ENCODE peak calls at places on chromosomes 7 and 10, in four cellular contexts. One of them, this sample, is unnamed.

GRCh38 chr7:80790877-80791276 is 128.0 kb downstream of the SEMA3C start:
- ATAC-seq in upper lobe of left lung: no peak
- ATAC-seq in IMR-90: no peak
- ATAC-seq in A549: no peak
- ATAC-seq in this sample: peak; percentile 71

GRCh38 chr7:6507906-6508305 is 43.4 kb downstream of the GRID2IP start:
- ATAC-seq in upper lobe of left lung: no peak
- ATAC-seq in A549: no peak
- ATAC-seq in IMR-90: no peak
- ATAC-seq in this sample: no peak

GRCh38 chr10:77872947-77873557 is 53.5 kb downstream of the DLG5 start:
- ATAC-seq in upper lobe of left lung: no peak
- ATAC-seq in A549: no peak
- ATAC-seq in IMR-90: no peak
- ATAC-seq in this sample: no peak

GRCh38 chr10:107022600-107023354 is 141.7 kb downstream of the SORCS1 start:
- ATAC-seq in upper lobe of left lung: no peak
- ATAC-seq in A549: no peak
- ATAC-seq in IMR-90: no peak
- ATAC-seq in this sample: no peak

GRCh38 chr7:38429057-38429456 is 155.6 kb upstream of the TARP start:
- ATAC-seq in upper lobe of left lung: no peak
- ATAC-seq in IMR-90: no peak
- ATAC-seq in A549: no peak
- ATAC-seq in this sample: no peak

GRCh38 chr7:80642871-80643270 is 4.4 kb downstream of the CD36 start:
- ATAC-seq in A549: no peak
- ATAC-seq in IMR-90: no peak
- ATAC-seq in upper lobe of left lung: peak; percentile 50
- ATAC-seq in this sample: no peak

GRCh38 chr7:27635728-27636127 is 27.0 kb downstream of the HIBADH start:
- ATAC-seq in IMR-90: no peak
- ATAC-seq in upper lobe of left lung: no peak
- ATAC-seq in A549: no peak
- ATAC-seq in this sample: no peak

GRCh38 chr10:35598379-35598778 is 6.8 kb upstream of the GJD4 start:
- ATAC-seq in IMR-90: no peak
- ATAC-seq in A549: peak; percentile 75
- ATAC-seq in upper lobe of left lung: no peak
- ATAC-seq in this sample: no peak

GRCh38 chr7:45180084-45180986 is 22.7 kb downstream of the RAMP3 start:
- ATAC-seq in A549: no peak
- ATAC-seq in IMR-90: no peak
- ATAC-seq in upper lobe of left lung: no peak
- ATAC-seq in this sample: no peak

GRCh38 chr10:29199344-29199743 is 89.5 kb upstream of the LYZL1 start:
- ATAC-seq in A549: no peak
- ATAC-seq in IMR-90: no peak
- ATAC-seq in upper lobe of left lung: no peak
- ATAC-seq in this sample: no peak

GRCh38 chr7:107563072-107563760 is 504 bp downstream of the COG5 start:
- ATAC-seq in A549: peak; percentile 89
- ATAC-seq in IMR-90: peak; percentile 56
- ATAC-seq in upper lobe of left lung: peak; percentile 81
- ATAC-seq in this sample: peak; percentile 72

GRCh38 chr7:121313220-121313792 is 15.5 kb upstream of the WNT16 start:
- ATAC-seq in upper lobe of left lung: peak; percentile 49
- ATAC-seq in A549: no peak
- ATAC-seq in IMR-90: peak; percentile 27
- ATAC-seq in this sample: no peak

GRCh38 chr10:21314906-21315305 is 210.6 kb downstream of the SKIDA1 start:
- ATAC-seq in upper lobe of left lung: no peak
- ATAC-seq in A549: no peak
- ATAC-seq in IMR-90: no peak
- ATAC-seq in this sample: no peak

GRCh38 chr7:99363286-99363685 is 11.2 kb upstream of the ARPC1B start:
- ATAC-seq in upper lobe of left lung: no peak
- ATAC-seq in IMR-90: peak; percentile 36
- ATAC-seq in A549: no peak
- ATAC-seq in this sample: no peak

GRCh38 chr7:1264345-1265280 is 31.9 kb downstream of the UNCX start:
- ATAC-seq in IMR-90: no peak
- ATAC-seq in upper lobe of left lung: no peak
- ATAC-seq in A549: no peak
- ATAC-seq in this sample: no peak

GRCh38 chr10:98380493-98381339 is 34.3 kb downstream of the PYROXD2 start:
- ATAC-seq in upper lobe of left lung: no peak
- ATAC-seq in IMR-90: no peak
- ATAC-seq in A549: no peak
- ATAC-seq in this sample: no peak

GRCh38 chr10:48444861-48445841 is 138.7 kb downstream of the MAPK8 start:
- ATAC-seq in IMR-90: no peak
- ATAC-seq in upper lobe of left lung: no peak
- ATAC-seq in A549: peak; percentile 42
- ATAC-seq in this sample: no peak

GRCh38 chr7:5596046-5596895 is 172.6 kb upstream of the TNRC18 start:
- ATAC-seq in A549: peak; percentile 70
- ATAC-seq in IMR-90: peak; percentile 54
- ATAC-seq in upper lobe of left lung: peak; percentile 77
- ATAC-seq in this sample: peak; percentile 76

GRCh38 chr10:63425512-63425911 is 40.3 kb downstream of the JMJD1C start:
- ATAC-seq in upper lobe of left lung: no peak
- ATAC-seq in A549: no peak
- ATAC-seq in IMR-90: no peak
- ATAC-seq in this sample: no peak

GRCh38 chr10:5477948-5478693 is 21.2 kb downstream of the CALML5 start:
- ATAC-seq in upper lobe of left lung: peak; percentile 32
- ATAC-seq in IMR-90: no peak
- ATAC-seq in A549: no peak
- ATAC-seq in this sample: no peak

GRCh38 chr10:78336402-78336791 is 302.7 kb downstream of the RPS24 start:
- ATAC-seq in IMR-90: peak; percentile 86
- ATAC-seq in upper lobe of left lung: peak; percentile 16
- ATAC-seq in A549: no peak
- ATAC-seq in this sample: no peak

GRCh38 chr7:116384936-116385635 is 114.5 kb upstream of the CAV2 start:
- ATAC-seq in upper lobe of left lung: no peak
- ATAC-seq in A549: peak; percentile 73
- ATAC-seq in IMR-90: no peak
- ATAC-seq in this sample: no peak

GRCh38 chr7:141691540-141691939 is 10.4 kb downstream of the DENND11 start:
- ATAC-seq in IMR-90: no peak
- ATAC-seq in upper lobe of left lung: no peak
- ATAC-seq in A549: no peak
- ATAC-seq in this sample: no peak

GRCh38 chr7:36117201-36117840 is 35.7 kb upstream of the EEPD1 start:
- ATAC-seq in A549: no peak
- ATAC-seq in upper lobe of left lung: no peak
- ATAC-seq in IMR-90: no peak
- ATAC-seq in this sample: no peak

GRCh38 chr7:42456756-42457276 is 219.8 kb upstream of the GLI3 start:
- ATAC-seq in IMR-90: no peak
- ATAC-seq in upper lobe of left lung: no peak
- ATAC-seq in A549: no peak
- ATAC-seq in this sample: no peak

GRCh38 chr10:111077715-111078504 is 1.1 kb downstream of the ADRA2A start:
- ATAC-seq in IMR-90: no peak
- ATAC-seq in A549: no peak
- ATAC-seq in upper lobe of left lung: peak; percentile 16
- ATAC-seq in this sample: no peak

GRCh38 chr10:111078505-111079185 is 1.8 kb downstream of the ADRA2A start:
- ATAC-seq in upper lobe of left lung: no peak
- ATAC-seq in A549: no peak
- ATAC-seq in IMR-90: no peak
- ATAC-seq in this sample: no peak

GRCh38 chr10:111076191-111076681 is 593 bp upstream of the ADRA2A start:
- ATAC-seq in A549: peak; percentile 94
- ATAC-seq in IMR-90: peak; percentile 87
- ATAC-seq in upper lobe of left lung: peak; percentile 88
- ATAC-seq in this sample: peak; percentile 66

GRCh38 chr10:111075577-111076185 is 1.1 kb upstream of the ADRA2A start:
- ATAC-seq in IMR-90: no peak
- ATAC-seq in upper lobe of left lung: no peak
- ATAC-seq in A549: peak; percentile 35
- ATAC-seq in this sample: no peak

GRCh38 chr10:111076682-111077661 is at the start of gene ADRA2A:
- ATAC-seq in A549: peak; percentile 80
- ATAC-seq in IMR-90: peak; percentile 60
- ATAC-seq in upper lobe of left lung: peak; percentile 72
- ATAC-seq in this sample: peak; percentile 30
- TF ChIP-seq POLR2A in A549: no peak
- TF ChIP-seq POLR2A in IMR-90: no peak
- TF ChIP-seq POLR2A in upper lobe of left lung: no peak
- TF ChIP-seq POLR2A in this sample: no peak

GRCh38 chr7:155002411-155003214 is at the start of gene PAXIP1:
- ATAC-seq in IMR-90: peak; percentile 80
- ATAC-seq in A549: peak; percentile 61
- ATAC-seq in upper lobe of left lung: peak; percentile 89
- ATAC-seq in this sample: peak; percentile 79
- TF ChIP-seq POLR2A in IMR-90: no peak
- TF ChIP-seq POLR2A in A549: peak; percentile 40
- TF ChIP-seq POLR2A in upper lobe of left lung: no peak
- TF ChIP-seq POLR2A in this sample: no peak

DNA sequence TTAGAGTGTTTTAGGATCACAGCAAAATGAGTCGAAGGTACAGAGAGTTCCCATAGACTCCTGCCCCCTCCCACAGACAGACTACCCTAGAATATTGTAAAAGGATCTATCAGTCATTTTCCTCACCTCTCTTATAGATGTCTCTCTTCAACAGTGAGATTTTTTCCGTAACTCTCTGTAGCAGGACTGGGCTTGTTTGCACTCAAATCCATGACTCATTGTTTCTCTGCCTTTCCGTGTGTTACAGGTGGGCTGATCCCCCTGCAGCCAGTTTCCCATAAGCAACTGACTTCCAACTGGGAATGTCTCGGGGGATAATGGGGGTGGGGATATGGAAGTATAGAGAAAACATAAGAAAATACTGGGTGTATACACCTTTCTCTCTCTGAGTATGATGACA is 921.0 kb downstream of the GATA3 start:
- ATAC-seq in A549: no peak
- ATAC-seq in upper lobe of left lung: no peak
- ATAC-seq in IMR-90: no peak
- ATAC-seq in this sample: no peak
- TF ChIP-seq POLR2A in A549: no peak
- TF ChIP-seq POLR2A in upper lobe of left lung: no peak
- TF ChIP-seq POLR2A in IMR-90: no peak
- TF ChIP-seq POLR2A in this sample: no peak

GRCh38 chr7:159099217-159099655 is 45.4 kb downstream of the VIPR2 start:
- ATAC-seq in A549: no peak
- ATAC-seq in upper lobe of left lung: no peak
- ATAC-seq in IMR-90: no peak
- ATAC-seq in this sample: peak; percentile 54
- TF ChIP-seq POLR2A in A549: no peak
- TF ChIP-seq POLR2A in upper lobe of left lung: no peak
- TF ChIP-seq POLR2A in IMR-90: no peak
- TF ChIP-seq POLR2A in this sample: no peak

DNA sequence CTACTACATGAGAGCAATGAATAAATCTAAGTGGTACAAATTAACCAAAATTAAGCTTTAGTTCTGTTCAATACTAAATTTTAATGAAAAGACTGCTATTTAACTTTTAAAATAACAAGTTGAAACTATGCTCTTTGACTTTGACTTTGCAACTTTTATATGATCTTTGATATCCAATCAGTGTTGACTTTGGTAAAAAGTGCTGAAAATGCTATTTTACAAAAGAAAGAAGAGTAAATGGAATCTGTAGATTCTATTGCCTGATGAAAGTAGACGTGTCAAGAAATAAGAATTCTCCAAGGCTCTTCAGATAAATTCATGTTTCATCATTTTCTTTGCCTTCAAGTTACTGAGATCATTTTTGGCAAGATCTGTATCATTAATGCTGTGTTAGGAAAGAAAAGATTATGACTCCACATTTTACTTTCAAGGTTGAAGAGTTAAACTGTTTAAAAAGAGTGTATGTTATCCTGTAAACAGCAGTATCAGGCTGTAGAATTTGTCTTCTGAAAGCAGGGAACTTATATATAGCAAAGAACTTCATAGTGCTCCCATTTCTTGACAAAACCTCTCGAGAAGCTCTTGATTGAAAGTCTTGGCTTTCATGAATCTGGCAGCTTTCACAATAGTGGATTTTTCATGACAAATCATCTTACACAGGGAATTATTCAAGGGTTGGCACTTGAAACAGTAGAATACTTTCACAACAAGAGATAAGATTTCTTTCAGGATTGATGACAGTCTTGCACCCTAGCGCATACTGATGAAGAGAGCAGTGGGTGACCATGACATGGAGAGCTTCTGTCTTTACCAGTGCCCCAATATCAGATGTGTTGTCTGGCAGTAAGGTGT is 72.1 kb downstream of the PTEN start:
- ATAC-seq in IMR-90: no peak
- ATAC-seq in A549: no peak
- ATAC-seq in upper lobe of left lung: peak; percentile 68
- ATAC-seq in this sample: peak; percentile 58
- TF ChIP-seq POLR2A in IMR-90: no peak
- TF ChIP-seq POLR2A in A549: no peak
- TF ChIP-seq POLR2A in upper lobe of left lung: no peak
- TF ChIP-seq POLR2A in this sample: no peak

DNA sequence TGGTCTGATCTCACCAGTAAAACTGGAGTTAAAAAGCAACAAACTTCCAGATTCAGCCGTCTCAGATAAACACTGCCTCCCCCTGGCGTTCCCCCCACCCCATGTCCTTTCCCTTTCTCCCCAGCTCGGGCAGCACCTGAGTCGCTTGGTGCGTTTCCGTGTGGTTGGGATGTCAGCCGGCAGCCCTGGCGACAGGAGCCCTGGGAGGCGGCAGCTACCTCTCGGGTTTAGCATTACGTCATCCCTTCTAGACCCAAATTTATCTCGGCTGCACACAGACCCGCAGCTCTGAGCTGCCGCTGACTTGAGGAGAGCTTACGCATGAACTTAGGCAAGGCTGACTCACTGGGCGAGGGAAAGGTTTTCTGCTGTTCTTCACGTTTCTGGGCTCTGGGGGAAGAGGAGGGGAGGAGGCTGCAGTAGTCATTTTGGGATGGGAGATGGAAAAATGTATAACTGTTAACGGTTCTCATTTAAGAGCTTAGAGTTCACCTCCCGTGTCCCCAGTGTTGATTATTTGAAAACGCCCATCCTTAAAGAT is 14.4 kb downstream of the MXI1 start:
- ATAC-seq in A549: peak; percentile 55
- ATAC-seq in IMR-90: peak; percentile 57
- ATAC-seq in upper lobe of left lung: peak; percentile 72
- ATAC-seq in this sample: peak; percentile 72
- TF ChIP-seq POLR2A in A549: no peak
- TF ChIP-seq POLR2A in IMR-90: no peak
- TF ChIP-seq POLR2A in upper lobe of left lung: no peak
- TF ChIP-seq POLR2A in this sample: peak; percentile 9

DNA sequence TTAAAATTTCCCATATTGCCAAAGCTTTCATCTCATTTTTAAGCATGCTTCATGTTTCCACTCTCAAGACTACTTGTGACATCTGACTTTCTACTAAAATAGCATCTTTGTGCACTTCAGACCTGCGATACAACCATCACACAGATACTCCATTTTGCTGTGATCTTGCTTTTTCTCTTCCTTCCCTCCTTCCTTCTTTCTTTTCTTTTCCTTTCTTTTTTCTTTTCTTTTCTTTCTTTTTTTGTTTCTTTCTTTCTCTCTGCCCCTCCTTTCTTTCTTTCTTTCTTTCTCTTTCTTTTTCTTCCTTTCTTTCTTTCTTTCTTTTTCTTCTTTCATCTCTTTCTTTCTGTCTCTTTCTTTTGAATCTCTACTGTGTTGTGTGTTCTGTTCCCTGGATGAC is 194.0 kb upstream of the KCND2 start:
- ATAC-seq in upper lobe of left lung: no peak
- ATAC-seq in IMR-90: no peak
- ATAC-seq in A549: no peak
- ATAC-seq in this sample: no peak
- TF ChIP-seq POLR2A in upper lobe of left lung: no peak
- TF ChIP-seq POLR2A in IMR-90: no peak
- TF ChIP-seq POLR2A in A549: no peak
- TF ChIP-seq POLR2A in this sample: no peak

This sample was measured in gastroesophageal sphincter.